ENCODE peak calls at places on chromosomes 2 and 18, in eight cellular contexts. I, H, K, X, J, A, U and V are unnamed samples.

GRCh38 chr2:131011481-131011880 is 81.8 kb downstream of the FAM168B start:
- DNase-seq in I (no peak), J (no peak), K (no peak), U (no peak), X (no peak), H (no peak), A (no peak), V (no peak)

GRCh38 chr2:226795281-226796011 is 4.2 kb downstream of the IRS1 start:
- DNase-seq in K (no peak), A (peak; percentile 7), X (no peak), H (no peak), U (no peak), I (peak; percentile 40), J (peak; percentile 7), V (no peak)

GRCh38 chr2:237617305-237617982 is 9.9 kb upstream of the LRRFIP1 start:
- DNase-seq in H (no peak), A (no peak), U (no peak), K (no peak), I (no peak), J (no peak), X (no peak), V (no peak)

GRCh38 chr2:217362710-217363109 is 502.8 kb upstream of the TNP1 start:
- DNase-seq in I (no peak), X (no peak), A (no peak), U (no peak), H (no peak), J (no peak), K (no peak), V (no peak)

GRCh38 chr18:58591286-58591685 is 37.6 kb downstream of the ALPK2 start:
- DNase-seq in K (no peak), H (no peak), A (no peak), U (no peak), I (no peak), J (no peak), X (no peak), V (no peak)

GRCh38 chr2:137508739-137509384 is 455.4 kb upstream of the HNMT start:
- DNase-seq in A (no peak), I (no peak), X (no peak), K (no peak), H (no peak), J (no peak), U (no peak), V (no peak)

GRCh38 chr2:137928547-137929503 is 35.4 kb upstream of the HNMT start:
- DNase-seq in J (no peak), H (no peak), X (peak; percentile 80), U (no peak), K (no peak), A (peak; percentile 52), I (no peak), V (no peak)

GRCh38 chr2:110678457-110679336 is 834 bp upstream of the BUB1 start:
- DNase-seq in X (no peak), H (no peak), K (peak; percentile 44), U (peak; percentile 25), A (no peak), I (no peak), J (peak; percentile 21), V (no peak)

GRCh38 chr2:31967790-31968189 is 43.0 kb downstream of the MEMO1 start:
- DNase-seq in K (no peak), J (no peak), U (no peak), H (no peak), A (no peak), I (no peak), X (peak; percentile 77), V (no peak)

GRCh38 chr2:170986566-170987258 is 57.7 kb downstream of the GORASP2 start:
- DNase-seq in A (no peak), I (no peak), J (no peak), H (no peak), X (no peak), U (no peak), K (no peak), V (no peak)

GRCh38 chr2:200761168-200761715 is 50.5 kb upstream of the BZW1 start:
- DNase-seq in H (no peak), K (no peak), X (no peak), I (no peak), J (no peak), U (no peak), A (no peak), V (no peak)

GRCh38 chr2:9771481-9772017 is 71.7 kb upstream of the TAF1B start:
- DNase-seq in A (peak; percentile 47), H (no peak), I (no peak), J (peak; percentile 67), X (peak; percentile 66), U (no peak), K (peak; percentile 62), V (peak; percentile 77)

GRCh38 chr18:46481048-46481846 is 175.8 kb downstream of the LOXHD1 start:
- DNase-seq in A (peak; percentile 41), X (peak; percentile 47), U (peak; percentile 57), H (peak; percentile 47), K (peak; percentile 82), I (no peak), J (peak; percentile 18), V (peak; percentile 51)

GRCh38 chr2:85911097-85911496 is 22.3 kb upstream of the ST3GAL5 start:
- DNase-seq in I (no peak), A (no peak), X (no peak), K (peak; percentile 48), H (no peak), U (no peak), J (no peak), V (no peak)

GRCh38 chr2:206800501-206801416 is 35.4 kb downstream of the FASTKD2 start:
- DNase-seq in A (peak; percentile 90), I (peak; percentile 47), H (peak; percentile 68), X (peak; percentile 77), U (peak; percentile 43), K (peak; percentile 66), J (peak; percentile 89), V (peak; percentile 90)

GRCh38 chr2:207727256-207727655 is 15.8 kb downstream of the CCNYL1 start:
- DNase-seq in J (no peak), A (no peak), U (no peak), H (no peak), I (no peak), X (peak; percentile 61), K (no peak), V (peak; percentile 66)

GRCh38 chr2:227411320-227411989 is 23.7 kb upstream of the SCYGR1 start:
- DNase-seq in I (no peak), U (peak; percentile 49), K (no peak), H (no peak), A (no peak), J (no peak), X (peak; percentile 92), V (no peak)

GRCh38 chr2:212956665-212957064 is 194.7 kb downstream of the IKZF2 start:
- DNase-seq in A (no peak), I (no peak), K (no peak), H (no peak), J (no peak), U (no peak), X (no peak), V (no peak)